ENCODE peak calls at places on chromosomes 6 and 20, in four cellular contexts. V is activated CD4-positive, CD25-positive, alpha-beta regulatory T cell; H is naive thymus-derived CD8-positive, alpha-beta T cell; A is mammary epithelial cell. Y is an unnamed sample.

GRCh38 chr6:35552285-35552917 is 39.7 kb upstream of the TULP1 start:
- DNase-seq in V (peak; percentile 9), H (peak; percentile 63), A (peak; percentile 29), Y (peak; percentile 51)

GRCh38 chr6:89313006-89313405 is 2.1 kb downstream of the GABRR2 start:
- DNase-seq in V (no peak), H (no peak), A (peak; percentile 36), Y (no peak)

GRCh38 chr6:138106665-138107077 is 548 bp downstream of the PERP start:
- DNase-seq in V (no peak), H (no peak), A (no peak), Y (no peak)

GRCh38 chr6:18997375-18997826 is 610.3 kb downstream of the RNF144B start:
- DNase-seq in V (no peak), H (no peak), A (peak; percentile 40), Y (peak; percentile 27)

GRCh38 chr20:20755674-20756319 is 43.4 kb upstream of the RALGAPA2 start:
- DNase-seq in V (no peak), H (no peak), A (no peak), Y (no peak)

GRCh38 chr6:7697820-7698623 is 27.9 kb upstream of the BMP6 start:
- DNase-seq in V (no peak), H (no peak), A (peak; percentile 96), Y (peak; percentile 96)

GRCh38 chr6:4180653-4181255 is 45.4 kb upstream of the ECI2 start:
- DNase-seq in V (no peak), H (peak; percentile 3), A (peak; percentile 28), Y (no peak)

GRCh38 chr20:3820901-3821727 is 767 bp downstream of the AP5S1 start:
- DNase-seq in V (no peak), H (no peak), A (no peak), Y (no peak)

GRCh38 chr6:25312703-25313102 is 33.5 kb downstream of the CARMIL1 start:
- DNase-seq in V (no peak), H (no peak), A (peak; percentile 77), Y (no peak)

GRCh38 chr20:44208165-44208564 is 2.4 kb downstream of the OSER1 start:
- DNase-seq in V (no peak), H (no peak), A (no peak), Y (no peak)

GRCh38 chr6:14458669-14459266 is 341.2 kb downstream of the CD83 start:
- DNase-seq in V (no peak), H (no peak), A (peak; percentile 72), Y (no peak)

GRCh38 chr6:133286765-133287164 is 45.6 kb downstream of the EYA4 start:
- DNase-seq in V (no peak), H (no peak), A (no peak), Y (peak; percentile 4)

GRCh38 chr6:134257516-134257915 is 60.4 kb downstream of the SGK1 start:
- DNase-seq in V (no peak), H (no peak), A (no peak), Y (no peak)

GRCh38 chr6:24802271-24803059 is 3.7 kb upstream of the ARMH2 start:
- DNase-seq in V (no peak), H (no peak), A (peak; percentile 6), Y (no peak)

GRCh38 chr20:1940581-1940980 is 45.4 kb downstream of the SIRPA start:
- DNase-seq in V (no peak), H (no peak), A (no peak), Y (no peak)

GRCh38 chr20:346640-347316 is at the start of gene NRSN2:
- DNase-seq in V (no peak), H (no peak), A (no peak), Y (no peak)

GRCh38 chr20:57250607-57251343 is 15.7 kb downstream of the BMP7 start:
- DNase-seq in V (no peak), H (peak; percentile 7), A (no peak), Y (peak; percentile 9)

GRCh38 chr6:156250593-156250992 is 526.6 kb upstream of the ARID1B start:
- DNase-seq in V (no peak), H (no peak), A (no peak), Y (no peak)

GRCh38 chr6:106363401-106364138 is 3.1 kb downstream of the CRYBG1 start:
- DNase-seq in V (no peak), H (no peak), A (no peak), Y (no peak)

GRCh38 chr6:107803957-107804356 is 20.2 kb downstream of the SCML4 start:
- DNase-seq in V (no peak), H (no peak), A (no peak), Y (no peak)

GRCh38 chr6:138815797-138816528 is 20.1 kb downstream of the ECT2L start:
- DNase-seq in V (no peak), H (peak; percentile 40), A (peak; percentile 68), Y (peak; percentile 61)

Y was measured in MV-4-11.